ENCODE peak calls at places on chromosomes 13 and 19, in seven cellular contexts. G is activated naive CD4-positive, alpha-beta T cell; O is CD4-positive, CD25-positive, alpha-beta regulatory T cell; B is stimulated activated CD4-positive, alpha-beta T cell treated with anti-CD3 and anti-CD28 coated beads, Interleukin-1b, Interleukin-23, amount 100 ng/mL, for 24 hours; K is stimulated activated CD8-positive, alpha-beta memory T cell treated with anti-CD3 and anti-CD28 coated beads, Interleukin-4, amount 100 ng/mL, for 4 hours; H is astrocyte of the spinal cord; F is nephron progenitor cell. J is an unnamed sample.

GRCh38 chr19:12194827-12195500 is 32.1 kb downstream of the ZNF136 start:
- DNase-seq in G (peak), O (peak), B (peak), K (peak), H (peak), F (peak), J (peak)

GRCh38 chr19:7528192-7528519 is 5.7 kb downstream of the MCOLN1 start:
- DNase-seq in G (no peak), O (no peak), B (no peak), K (no peak), H (no peak), F (no peak), J (no peak)

GRCh38 chr19:48393559-48394330 is at the start of gene GRIN2D:
- DNase-seq in G (no peak), O (peak), B (no peak), K (no peak), H (peak), F (peak), J (no peak)

GRCh38 chr19:3275068-3275582 is 50.7 kb downstream of the CELF5 start:
- DNase-seq in G (no peak), O (peak), B (no peak), K (no peak), H (no peak), F (peak), J (no peak)

GRCh38 chr13:59086147-59086546 is 1077.6 kb downstream of the DIAPH3 start:
- DNase-seq in G (no peak), O (no peak), B (no peak), K (no peak), H (peak), F (no peak), J (peak)

GRCh38 chr13:49400755-49401659 is 42.9 kb downstream of the CAB39L start:
- DNase-seq in G (no peak), O (no peak), B (no peak), K (no peak), H (peak), F (no peak), J (no peak)

GRCh38 chr13:41842029-41842428 is 118.9 kb downstream of the VWA8 start:
- DNase-seq in G (no peak), O (no peak), B (no peak), K (no peak), H (peak), F (no peak), J (peak)

GRCh38 chr19:15374105-15374651 is 5.4 kb downstream of the AKAP8 start:
- DNase-seq in G (no peak), O (no peak), B (no peak), K (no peak), H (no peak), F (no peak), J (no peak)

GRCh38 chr19:3798137-3798536 is 12.0 kb upstream of the MATK start:
- DNase-seq in G (no peak), O (no peak), B (no peak), K (peak), H (no peak), F (no peak), J (no peak)

GRCh38 chr13:44237276-44237767 is 136.3 kb upstream of the SERP2 start:
- DNase-seq in G (no peak), O (no peak), B (no peak), K (no peak), H (peak), F (no peak), J (peak)

GRCh38 chr19:33177417-33177976 is 16.6 kb upstream of the LRP3 start:
- DNase-seq in G (peak), O (no peak), B (no peak), K (no peak), H (peak), F (no peak), J (peak)

GRCh38 chr19:6556480-6556879 is 25.7 kb downstream of the TNFSF9 start:
- DNase-seq in G (no peak), O (no peak), B (no peak), K (no peak), H (no peak), F (no peak), J (peak)

GRCh38 chr19:55365245-55365644 is 2.2 kb upstream of the GARIN5B start:
- DNase-seq in G (no peak), O (no peak), B (no peak), K (no peak), H (no peak), F (no peak), J (no peak)

GRCh38 chr13:43908156-43909126 is 28.7 kb downstream of the LACC1 start:
- DNase-seq in G (no peak), O (peak), B (no peak), K (no peak), H (peak), F (no peak), J (peak)

J was measured in astrocyte of the cerebellum.